ENCODE peak calls at places on chromosomes 5 and 9, in eight cellular contexts. H, L, Q, Z, V, D, W and I are unnamed samples. For H3K9me3 and H3K4me1, the result is how much of the 10 kb centered on the place peaks cover.

GRCh38 chr5:133119233-133119711 is 67.5 kb downstream of the HSPA4 start:
- DNase-seq in L (no peak), V (no peak), W (no peak), H (no peak), Z (peak), Q (no peak), D (no peak), I (no peak)

GRCh38 chr9:128550770-128551651 is 1.4 kb upstream of the SPTAN1 start:
- DNase-seq in Q (no peak), W (no peak), D (peak), Z (no peak), V (no peak), H (peak), L (no peak), I (no peak)

GRCh38 chr5:154757647-154758406 is 2.6 kb downstream of the LARP1 start:
- DNase-seq in Q (peak), Z (no peak), V (no peak), D (peak), W (peak), H (no peak), L (peak), I (no peak)

GRCh38 chr5:132905938-132906337 is 32.5 kb downstream of the LEAP2 start:
- DNase-seq in Q (no peak), V (no peak), W (no peak), H (no peak), D (peak), L (no peak), Z (no peak), I (no peak)

GRCh38 chr9:127133739-127134167 is 11.3 kb upstream of the ANGPTL2 start:
- DNase-seq in H (peak), W (no peak), L (no peak), Q (peak), Z (peak), D (peak), V (no peak), I (no peak)

GRCh38 chr9:79731483-79731882 is 159.7 kb downstream of the TLE4 start:
- DNase-seq in D (no peak), L (no peak), Q (no peak), H (no peak), V (no peak), W (no peak), Z (no peak), I (no peak)

GRCh38 chr9:93207326-93207814 is 23.4 kb downstream of the WNK2 start:
- DNase-seq in Q (no peak), V (no peak), L (no peak), D (peak), H (peak), Z (no peak), W (no peak), I (no peak)

GRCh38 chr5:115193295-115193694 is 23.6 kb upstream of the TRIM36 start:
- DNase-seq in D (no peak), W (no peak), V (no peak), L (no peak), Z (no peak), Q (no peak), H (no peak), I (no peak)

GRCh38 chr9:85302860-85303779 is 438.6 kb downstream of the AGTPBP1 start:
- DNase-seq in L (no peak), D (no peak), Q (no peak), V (no peak), Z (no peak), H (no peak), W (no peak), I (no peak)

GRCh38 chr9:36946653-36947052 is 87.4 kb downstream of the PAX5 start:
- DNase-seq in L (no peak), Q (no peak), D (no peak), Z (no peak), H (no peak), W (no peak), V (no peak), I (no peak)

GRCh38 chr9:130672466-130672865 is 8.1 kb downstream of the PRDM12 start:
- DNase-seq in H (no peak), D (no peak), W (no peak), V (no peak), Z (no peak), L (no peak), Q (no peak), I (no peak)

GRCh38 chr9:97895695-97896332 is 26.5 kb downstream of the TRMO start:
- DNase-seq in Q (no peak), W (no peak), Z (no peak), L (no peak), D (peak), H (no peak), V (no peak), I (no peak)

GRCh38 chr5:52989781-52990530 is 804 bp downstream of the ITGA2 start:
- DNase-seq in L (peak), H (peak), V (peak), D (peak), W (no peak), Q (peak), Z (peak), I (no peak)

GRCh38 chr9:84748112-84748511 is 78.6 kb downstream of the NTRK2 start:
- DNase-seq in D (no peak), W (no peak), Z (no peak), L (no peak), Q (no peak), H (no peak), V (no peak), I (no peak)

GRCh38 chr9:85949591-85950335 is 8.8 kb downstream of the NAA35 start:
- DNase-seq in Z (no peak), D (peak), W (no peak), H (no peak), V (no peak), L (no peak), Q (no peak), I (no peak)

GRCh38 chr9:71755869-71756268 is 12.4 kb downstream of the CEMIP2 start:
- DNase-seq in Z (no peak), V (no peak), W (no peak), H (no peak), L (no peak), Q (no peak), D (no peak), I (no peak)

GRCh38 chr5:107672212-107673105 is 1.7 kb upstream of the EFNA5 start:
- DNase-seq in D (peak), H (peak), V (no peak), W (no peak), L (peak), Z (no peak), Q (peak), I (peak)

GRCh38 chr9:94300470-94301301 is 27.8 kb downstream of the NUTM2F start:
- DNase-seq in D (no peak), H (no peak), V (no peak), Z (no peak), W (no peak), Q (peak), L (no peak), I (no peak)

GRCh38 chr9:136775191-136775590 is 10.9 kb upstream of the LCN15 start:
- DNase-seq in H (no peak), L (no peak), Q (no peak), Z (no peak), V (no peak), D (no peak), W (no peak), I (no peak)

GRCh38 chr5:65137631-65138030 is 344.1 kb downstream of the ADAMTS6 start:
- DNase-seq in D (peak), Z (no peak), V (no peak), L (no peak), W (no peak), H (no peak), Q (peak), I (no peak)

GRCh38 chr9:98804083-98804482 is 3.4 kb upstream of the GALNT12 start:
- DNase-seq in L (no peak), Z (no peak), V (no peak), D (no peak), H (no peak), W (no peak), Q (no peak), I (no peak)

GRCh38 chr5:56538580-56538979 is 276.8 kb upstream of the MAP3K1 start:
- DNase-seq in Z (no peak), W (no peak), Q (no peak), V (no peak), H (no peak), D (no peak), L (no peak), I (no peak)

GRCh38 chr5:167064199-167064811 is 1227.1 kb upstream of the WWC1 start:
- DNase-seq in H (no peak), Z (no peak), V (no peak), Q (no peak), W (no peak), D (no peak), L (no peak), I (no peak)

GRCh38 chr5:59956130-59956773 is 62.7 kb upstream of the PDE4D start:
- DNase-seq in D (no peak), W (no peak), Q (no peak), H (no peak), V (no peak), L (no peak), Z (no peak), I (no peak)

GRCh38 chr5:122457178-122457826 is 145.3 kb downstream of the SNCAIP start:
- DNase-seq in Z (no peak), L (no peak), D (no peak), V (no peak), Q (no peak), H (no peak), W (no peak), I (no peak)

GRCh38 chr5:76641514-76642120 is 18.4 kb upstream of the F2RL2 start:
- DNase-seq in D (peak), L (peak), V (peak), Z (peak), W (peak), Q (peak), H (peak), I (peak)

GRCh38 chr5:98904786-98905185 is 24.0 kb downstream of the CHD1 start:
- DNase-seq in H (no peak), V (no peak), Z (no peak), Q (no peak), D (peak), W (peak), L (no peak), I (no peak)

GRCh38 chr5:4384649-4385048 is 755.5 kb upstream of the ADAMTS16 start:
- DNase-seq in L (no peak), Z (no peak), V (no peak), W (no peak), H (no peak), Q (no peak), D (no peak), I (no peak)

GRCh38 chr5:78592735-78593386 is 55.7 kb downstream of the LHFPL2 start:
- DNase-seq in L (no peak), D (no peak), W (no peak), H (no peak), Z (no peak), Q (no peak), V (no peak), I (no peak)

GRCh38 chr9:134559013-134559412 is 82.6 kb upstream of the COL5A1 start:
- DNase-seq in V (no peak), Z (no peak), W (no peak), L (no peak), Q (no peak), H (no peak), D (no peak), I (no peak)

GRCh38 chr5:1781726-1782384 is 17.8 kb downstream of the MRPL36 start:
- DNase-seq in D (no peak), L (no peak), V (no peak), W (no peak), Q (no peak), Z (no peak), H (no peak), I (no peak)

GRCh38 chr9:110206388-110206787 is 1.6 kb downstream of the C9orf152 start:
- DNase-seq in Q (no peak), H (no peak), L (no peak), W (no peak), V (no peak), D (no peak), Z (no peak), I (no peak)

GRCh38 chr9:136244116-136244775 is 1.4 kb downstream of the QSOX2 start:
- DNase-seq in L (no peak), D (no peak), Z (no peak), W (no peak), Q (no peak), H (no peak), V (no peak), I (no peak)

GRCh38 chr9:35645736-35646582 is 4.8 kb downstream of the SIT1 start:
- DNase-seq in D (no peak), W (no peak), L (peak), Q (peak), H (no peak), Z (no peak), V (no peak), I (no peak)

GRCh38 chr5:155827949-155828348 is 499.0 kb upstream of the SGCD start:
- DNase-seq in D (no peak), V (no peak), H (no peak), Z (no peak), W (no peak), L (no peak), Q (no peak), I (no peak)

GRCh38 chr9:33117816-33118215 is 41.3 kb upstream of the SMU1 start:
- DNase-seq in H (no peak), L (no peak), Z (no peak), V (no peak), D (no peak), Q (no peak), W (no peak), I (no peak)

GRCh38 chr5:168165977-168166376 is 125.5 kb upstream of the WWC1 start:
- DNase-seq in Q (no peak), Z (no peak), V (no peak), D (no peak), W (no peak), H (no peak), L (no peak), I (no peak)

GRCh38 chr5:34503379-34504346 is 152.5 kb upstream of the RAI14 start:
- DNase-seq in Q (no peak), H (peak), D (no peak), Z (no peak), L (no peak), W (no peak), V (no peak), I (no peak)

GRCh38 chr5:105218018-105218417 is 1655.4 kb upstream of the NUDT12 start:
- DNase-seq in V (no peak), Q (no peak), Z (no peak), L (no peak), D (no peak), W (no peak), H (no peak), I (no peak)

GRCh38 chr5:143800715-143801114 is 11.2 kb upstream of the HMHB1 start:
- DNase-seq in Q (no peak), H (no peak), W (no peak), V (no peak), D (no peak), L (no peak), Z (no peak), I (no peak)

GRCh38 chr5:6903934-6904333 is 190.7 kb downstream of the TENT4A start:
- DNase-seq in L (no peak), V (no peak), H (no peak), Q (no peak), D (no peak), W (no peak), Z (no peak), I (no peak)
- H3K9me3 ChIP-seq in L (under half), V (under half), H (under half), Q (under half), D (under half), W (under half), Z (under half), I (under half)

DNA sequence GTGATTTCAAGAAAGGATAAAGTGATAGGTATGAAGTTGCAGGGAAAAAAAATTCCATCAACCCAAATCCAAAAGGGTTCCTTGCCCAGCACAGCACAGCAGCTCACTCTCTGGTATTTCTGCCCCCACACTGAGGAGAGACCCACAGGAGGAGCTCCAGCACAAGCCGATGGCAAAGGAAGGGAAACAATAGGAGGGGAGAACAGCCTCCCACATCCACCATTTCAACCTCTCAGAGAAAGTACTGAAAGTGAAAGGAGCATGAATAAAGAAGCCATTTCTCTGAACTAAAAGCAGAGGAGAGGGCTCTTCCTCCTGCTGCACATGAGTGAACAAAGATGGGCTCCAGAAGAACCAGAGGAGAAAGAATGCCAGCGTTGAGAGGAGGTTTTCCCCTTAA is 54.9 kb upstream of the ZSWIM6 start:
- DNase-seq in V (no peak), Q (no peak), Z (no peak), W (no peak), D (peak), L (no peak), H (no peak), I (no peak)
- H3K4me1 ChIP-seq in V (under half), Q (under half), Z (under half), W (under half), D (under half), L (under half), H (under half), I (under half)

GRCh38 chr5:160824590-160824989 is 27.4 kb downstream of the ATP10B start:
- DNase-seq in V (no peak), L (no peak), Z (no peak), H (no peak), D (no peak), W (no peak), Q (no peak), I (no peak)
- H3K4me3 ChIP-seq in V (no peak), L (no peak), Z (no peak), H (no peak), D (no peak), W (no peak), Q (no peak), I (no peak)

GRCh38 chr5:131615953-131616352 is 19.1 kb downstream of the RAPGEF6 start:
- DNase-seq in Q (no peak), W (no peak), H (no peak), V (no peak), D (no peak), L (no peak), Z (no peak), I (no peak)
- H3K9me3 ChIP-seq in Q (under half), W (under half), H (under half), V (under half), D (under half), L (under half), Z (under half), I (under half)

DNA sequence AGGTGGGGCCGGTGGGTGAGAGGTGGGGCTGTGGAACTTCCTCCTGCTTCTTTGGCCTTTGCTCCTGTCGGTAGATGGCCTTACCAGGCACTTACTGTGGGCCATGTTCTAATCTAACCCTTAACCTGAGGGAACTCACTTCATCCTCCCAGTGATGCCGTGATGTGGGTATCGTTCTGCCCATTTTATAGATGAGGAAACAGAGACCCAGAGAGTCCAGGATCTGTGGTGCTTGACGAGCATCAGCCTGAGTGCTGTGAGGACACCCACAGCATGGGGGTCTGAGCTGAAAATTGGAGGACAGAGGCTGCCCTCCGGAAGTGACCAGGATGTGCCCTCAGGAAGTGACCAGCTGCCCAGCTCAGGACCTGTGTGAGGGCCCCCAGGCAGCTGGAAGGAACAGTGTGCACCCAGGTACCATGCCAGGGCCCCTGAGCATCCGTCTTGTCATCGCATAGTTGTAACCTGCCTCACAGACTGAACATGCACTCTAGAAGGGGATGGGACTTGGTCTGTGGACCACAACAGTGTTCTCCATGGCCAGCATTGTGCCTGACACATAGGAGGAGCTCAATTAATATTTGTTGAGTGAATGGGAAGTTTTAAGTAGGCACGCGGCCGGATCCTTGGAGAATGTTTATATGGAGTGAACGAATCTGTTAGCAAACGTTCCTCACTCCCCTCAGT is 8.5 kb downstream of the NEK6 start:
- DNase-seq in Z (no peak), L (no peak), V (no peak), H (no peak), W (no peak), D (peak), Q (no peak), I (no peak)
- H3K4me1 ChIP-seq in Z (under half), L (half or more), V (under half), H (under half), W (under half), D (half or more), Q (half or more), I (half or more)

GRCh38 chr5:88664630-88665029 is 218.4 kb downstream of the MEF2C start:
- DNase-seq in D (no peak), H (no peak), W (no peak), Q (no peak), V (no peak), Z (no peak), L (no peak), I (no peak)

GRCh38 chr5:88666761-88667186 is 216.2 kb downstream of the MEF2C start:
- DNase-seq in H (no peak), V (no peak), D (peak), L (no peak), Z (no peak), Q (no peak), W (no peak), I (no peak)

GRCh38 chr5:88663793-88664216 is 219.2 kb downstream of the MEF2C start:
- DNase-seq in W (no peak), H (no peak), V (no peak), D (no peak), Z (no peak), Q (no peak), L (no peak), I (no peak)

GRCh38 chr5:88667187-88668141 is 215.5 kb downstream of the MEF2C start:
- DNase-seq in W (no peak), D (no peak), Z (no peak), Q (no peak), V (no peak), L (no peak), H (no peak), I (no peak)

GRCh38 chr5:88665750-88666215 is 217.2 kb downstream of the MEF2C start:
- DNase-seq in W (no peak), D (no peak), Z (no peak), H (no peak), V (no peak), Q (no peak), L (no peak), I (no peak)
- H3K4me3 ChIP-seq in W (peak), D (peak), Z (no peak), H (no peak), V (no peak), Q (no peak), L (no peak), I (peak)

GRCh38 chr5:151363673-151364072 is 16.3 kb upstream of the SLC36A2 start:
- DNase-seq in D (no peak), V (no peak), Z (no peak), L (no peak), W (no peak), H (no peak), Q (no peak), I (no peak)
- H3K9me3 ChIP-seq in D (under half), V (under half), Z (under half), L (under half), W (under half), H (half or more), Q (under half), I (under half)

DNA sequence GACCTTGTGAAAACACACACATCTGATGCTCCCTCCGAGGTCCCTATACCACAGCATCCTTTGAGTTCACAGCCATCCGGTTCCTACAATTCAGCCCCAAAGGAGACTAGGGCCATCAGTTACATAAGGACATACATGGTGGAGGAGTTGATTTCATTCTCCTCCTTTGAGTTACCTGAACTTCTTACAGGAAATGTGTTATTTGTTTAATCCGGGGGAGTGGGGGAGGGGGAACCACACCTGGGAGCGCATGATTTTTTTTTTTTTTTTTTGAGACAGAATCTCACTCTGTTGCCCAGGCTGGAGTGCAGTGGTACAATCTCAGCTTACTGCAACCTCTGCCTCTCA is 30.7 kb downstream of the SEMA4D start:
- DNase-seq in Q (no peak), H (no peak), V (no peak), W (no peak), L (no peak), Z (no peak), D (no peak), I (no peak)
- H3K4me1 ChIP-seq in Q (under half), H (under half), V (half or more), W (half or more), L (under half), Z (half or more), D (under half), I (under half)

GRCh38 chr5:116382025-116382873 is 192.4 kb downstream of the SEMA6A start:
- DNase-seq in W (no peak), Z (no peak), H (no peak), V (no peak), Q (no peak), D (no peak), L (no peak), I (no peak)
- H3K4me3 ChIP-seq in W (no peak), Z (no peak), H (no peak), V (no peak), Q (no peak), D (no peak), L (no peak), I (no peak)